ENCODE peak calls at places on chromosomes 11 and 22, in five cellular contexts. One of them, this sample, is unnamed.

GRCh38 chr11:101840720-101841119 is 74.1 kb upstream of the CEP126 start:
- DNase-seq in hepatocyte: no peak
- DNase-seq in germinal center: no peak
- DNase-seq in HCEC 1CT: no peak
- DNase-seq in M059J: no peak
- DNase-seq in this sample: no peak

GRCh38 chr22:36461665-36462474 is 19.6 kb downstream of the TXN2 start:
- DNase-seq in hepatocyte: peak
- DNase-seq in germinal center: no peak
- DNase-seq in HCEC 1CT: peak
- DNase-seq in M059J: peak
- DNase-seq in this sample: no peak

GRCh38 chr11:70650075-70650909 is 252.0 kb downstream of the CTTN start:
- DNase-seq in hepatocyte: peak
- DNase-seq in germinal center: peak
- DNase-seq in HCEC 1CT: peak
- DNase-seq in M059J: peak
- DNase-seq in this sample: peak

GRCh38 chr11:74926304-74927030 is 22.4 kb downstream of the XRRA1 start:
- DNase-seq in hepatocyte: no peak
- DNase-seq in germinal center: no peak
- DNase-seq in HCEC 1CT: peak
- DNase-seq in M059J: peak
- DNase-seq in this sample: no peak

GRCh38 chr11:46248270-46249102 is 29.0 kb upstream of the CREB3L1 start:
- DNase-seq in hepatocyte: peak
- DNase-seq in germinal center: no peak
- DNase-seq in HCEC 1CT: peak
- DNase-seq in M059J: peak
- DNase-seq in this sample: no peak

GRCh38 chr11:10597877-10598341 is 29.4 kb upstream of the LYVE1 start:
- DNase-seq in hepatocyte: no peak
- DNase-seq in germinal center: no peak
- DNase-seq in HCEC 1CT: no peak
- DNase-seq in M059J: no peak
- DNase-seq in this sample: peak

GRCh38 chr11:92789761-92790160 is 179.7 kb upstream of the MTNR1B start:
- DNase-seq in hepatocyte: peak
- DNase-seq in germinal center: no peak
- DNase-seq in HCEC 1CT: no peak
- DNase-seq in M059J: no peak
- DNase-seq in this sample: no peak

GRCh38 chr11:31803813-31804438 is 7.2 kb downstream of the PAX6 start:
- DNase-seq in hepatocyte: no peak
- DNase-seq in germinal center: no peak
- DNase-seq in HCEC 1CT: no peak
- DNase-seq in M059J: no peak
- DNase-seq in this sample: no peak

GRCh38 chr11:74689666-74690065 is 41.6 kb downstream of the CHRDL2 start:
- DNase-seq in hepatocyte: no peak
- DNase-seq in germinal center: no peak
- DNase-seq in HCEC 1CT: peak
- DNase-seq in M059J: peak
- DNase-seq in this sample: no peak

GRCh38 chr11:66371627-66372415 is at the start of gene SLC29A2:
- DNase-seq in hepatocyte: peak
- DNase-seq in germinal center: peak
- DNase-seq in HCEC 1CT: no peak
- DNase-seq in M059J: peak
- DNase-seq in this sample: no peak

GRCh38 chr11:74980627-74981026 is 8.1 kb upstream of the NEU3 start:
- DNase-seq in hepatocyte: no peak
- DNase-seq in germinal center: no peak
- DNase-seq in HCEC 1CT: no peak
- DNase-seq in M059J: no peak
- DNase-seq in this sample: no peak

GRCh38 chr11:70409871-70410270 is 11.5 kb downstream of the CTTN start:
- DNase-seq in hepatocyte: no peak
- DNase-seq in germinal center: no peak
- DNase-seq in HCEC 1CT: no peak
- DNase-seq in M059J: no peak
- DNase-seq in this sample: no peak

GRCh38 chr22:25388866-25389540 is 169.6 kb downstream of the CRYBB2 start:
- DNase-seq in hepatocyte: no peak
- DNase-seq in germinal center: no peak
- DNase-seq in HCEC 1CT: no peak
- DNase-seq in M059J: no peak
- DNase-seq in this sample: no peak

GRCh38 chr11:103870821-103871309 is 165.6 kb upstream of the DDI1 start:
- DNase-seq in hepatocyte: peak
- DNase-seq in germinal center: no peak
- DNase-seq in HCEC 1CT: no peak
- DNase-seq in M059J: no peak
- DNase-seq in this sample: no peak

GRCh38 chr11:72781313-72782080 is 12.3 kb downstream of the STARD10 start:
- DNase-seq in hepatocyte: peak
- DNase-seq in germinal center: peak
- DNase-seq in HCEC 1CT: no peak
- DNase-seq in M059J: no peak
- DNase-seq in this sample: peak

GRCh38 chr22:19495562-19496323 is 16.0 kb downstream of the CDC45 start:
- DNase-seq in hepatocyte: no peak
- DNase-seq in germinal center: no peak
- DNase-seq in HCEC 1CT: peak
- DNase-seq in M059J: peak
- DNase-seq in this sample: no peak

GRCh38 chr11:111370902-111371578 is 8.0 kb downstream of the POU2AF1 start:
- DNase-seq in hepatocyte: no peak
- DNase-seq in germinal center: no peak
- DNase-seq in HCEC 1CT: no peak
- DNase-seq in M059J: no peak
- DNase-seq in this sample: peak

GRCh38 chr22:32333141-32333768 is 24.4 kb upstream of the RFPL3 start:
- DNase-seq in hepatocyte: no peak
- DNase-seq in germinal center: no peak
- DNase-seq in HCEC 1CT: no peak
- DNase-seq in M059J: no peak
- DNase-seq in this sample: no peak

This sample was measured in MM.1S.